ENCODE peak calls at places on chromosomes 5 and 9, in eight cellular contexts. S is kidney tubule cell; N is GM20000; E is CD8-positive, alpha-beta T cell; L is sigmoid colon; A is T-helper 17 cell; Z is cardiac fibroblast; O is RPMI8226. G is an unnamed sample.

GRCh38 chr9:122254761-122255160 is 9.9 kb downstream of the RBM18 start:
- DNase-seq in S (no peak), N (no peak), E (no peak), L (no peak), A (no peak), Z (no peak), O (no peak), G (no peak)

GRCh38 chr9:92964981-92965758 is 17.8 kb downstream of the FGD3 start:
- DNase-seq in S (no peak), N (peak), E (peak), L (no peak), A (no peak), Z (no peak), O (peak), G (peak)

GRCh38 chr5:35438288-35438687 is 179.4 kb upstream of the SPEF2 start:
- DNase-seq in S (no peak), N (no peak), E (no peak), L (no peak), A (no peak), Z (no peak), O (no peak), G (peak)

GRCh38 chr9:17280350-17281012 is 145.6 kb downstream of the CNTLN start:
- DNase-seq in S (no peak), N (no peak), E (no peak), L (no peak), A (no peak), Z (peak), O (no peak), G (no peak)

GRCh38 chr5:154972476-154973080 is 31.7 kb downstream of the MRPL22 start:
- DNase-seq in S (peak), N (no peak), E (no peak), L (no peak), A (no peak), Z (peak), O (peak), G (peak)

GRCh38 chr9:98318834-98319478 is 63.5 kb upstream of the TBC1D2 start:
- DNase-seq in S (peak), N (no peak), E (no peak), L (no peak), A (no peak), Z (peak), O (no peak), G (no peak)

GRCh38 chr5:124725040-124725434 is 21.4 kb downstream of the ZNF608 start:
- DNase-seq in S (no peak), N (no peak), E (no peak), L (no peak), A (no peak), Z (no peak), O (no peak), G (no peak)

GRCh38 chr5:170611446-170612088 is 107.7 kb downstream of the KCNIP1 start:
- DNase-seq in S (peak), N (no peak), E (no peak), L (no peak), A (no peak), Z (no peak), O (peak), G (no peak)

GRCh38 chr5:180898621-180899246 is at the start of gene BTNL8:
- DNase-seq in S (no peak), N (no peak), E (no peak), L (no peak), A (no peak), Z (no peak), O (no peak), G (no peak)

GRCh38 chr5:80109549-80110478 is 74.7 kb downstream of the THBS4 start:
- DNase-seq in S (no peak), N (no peak), E (no peak), L (peak), A (no peak), Z (peak), O (no peak), G (no peak)

GRCh38 chr9:2824564-2824963 is 19.3 kb downstream of the PUM3 start:
- DNase-seq in S (no peak), N (no peak), E (no peak), L (no peak), A (no peak), Z (no peak), O (peak), G (no peak)

GRCh38 chr5:130279386-130279785 is 375.1 kb downstream of the CHSY3 start:
- DNase-seq in S (no peak), N (no peak), E (no peak), L (no peak), A (no peak), Z (peak), O (no peak), G (no peak)

GRCh38 chr5:159783731-159784247 is 132.5 kb upstream of the ADRA1B start:
- DNase-seq in S (no peak), N (no peak), E (no peak), L (no peak), A (no peak), Z (no peak), O (no peak), G (no peak)

GRCh38 chr5:76710991-76711390 is 4.9 kb upstream of the F2R start:
- DNase-seq in S (no peak), N (peak), E (no peak), L (no peak), A (no peak), Z (peak), O (no peak), G (no peak)

GRCh38 chr9:84002344-84002743 is 21.7 kb downstream of the RMI1 start:
- DNase-seq in S (peak), N (peak), E (no peak), L (no peak), A (no peak), Z (peak), O (no peak), G (peak)

GRCh38 chr5:176875783-176876505 is 23.2 kb downstream of the HK3 start:
- DNase-seq in S (no peak), N (no peak), E (no peak), L (no peak), A (no peak), Z (no peak), O (no peak), G (no peak)

GRCh38 chr9:90300901-90301688 is 341.5 kb downstream of the DIRAS2 start:
- DNase-seq in S (peak), N (no peak), E (no peak), L (no peak), A (no peak), Z (peak), O (no peak), G (peak)

GRCh38 chr5:55313870-55314617 is 6.3 kb downstream of the MTREX start:
- DNase-seq in S (no peak), N (no peak), E (no peak), L (no peak), A (no peak), Z (no peak), O (no peak), G (peak)

GRCh38 chr5:154320209-154320608 is 125.6 kb upstream of the SAP30L start:
- DNase-seq in S (no peak), N (no peak), E (no peak), L (no peak), A (no peak), Z (no peak), O (no peak), G (no peak)

GRCh38 chr9:108041551-108041950 is 552.0 kb upstream of the KLF4 start:
- DNase-seq in S (peak), N (no peak), E (no peak), L (no peak), A (no peak), Z (peak), O (no peak), G (peak)

GRCh38 chr9:23586906-23587305 is 239.1 kb downstream of the ELAVL2 start:
- DNase-seq in S (no peak), N (no peak), E (no peak), L (no peak), A (no peak), Z (no peak), O (peak), G (peak)

GRCh38 chr9:83271665-83272071 is 208.7 kb upstream of the RASEF start:
- DNase-seq in S (no peak), N (no peak), E (no peak), L (no peak), A (no peak), Z (peak), O (no peak), G (no peak)

GRCh38 chr5:39283231-39283818 is 64.0 kb upstream of the FYB1 start:
- DNase-seq in S (peak), N (peak), E (peak), L (no peak), A (peak), Z (peak), O (peak), G (peak)

GRCh38 chr9:129619787-129620668 is 873 bp downstream of the C9orf50 start:
- DNase-seq in S (no peak), N (no peak), E (no peak), L (no peak), A (no peak), Z (no peak), O (no peak), G (peak)

GRCh38 chr5:176817864-176818377 is 7.6 kb downstream of the UNC5A start:
- DNase-seq in S (no peak), N (peak), E (no peak), L (no peak), A (no peak), Z (peak), O (peak), G (peak)

GRCh38 chr5:173592050-173592669 is 24.3 kb downstream of the BOD1 start:
- DNase-seq in S (peak), N (no peak), E (no peak), L (no peak), A (no peak), Z (no peak), O (peak), G (no peak)

GRCh38 chr5:13943691-13944090 is 797 bp downstream of the DNAH5 start:
- DNase-seq in S (no peak), N (no peak), E (no peak), L (no peak), A (no peak), Z (no peak), O (no peak), G (no peak)

GRCh38 chr5:119409235-119409815 is 43.0 kb upstream of the HSD17B4 start:
- DNase-seq in S (no peak), N (peak), E (no peak), L (no peak), A (no peak), Z (no peak), O (peak), G (peak)